ENCODE peak calls at places on chromosomes 12 and 14, in nine cellular contexts. One of them, this sample, is unnamed.
A peak's percentile ranks its signal among the peaks of the same experiment; 100 is the strongest.

GRCh38 chr12:104583311-104583710 is 126.6 kb downstream of the CHST11 start:
- DNase-seq in breast epithelium: no peak
- DNase-seq in HL-60: no peak
- DNase-seq in GM23338: no peak
- DNase-seq in prostate gland: no peak
- DNase-seq in GM12878: no peak
- DNase-seq in HCT116: no peak
- DNase-seq in K562: no peak
- DNase-seq in stomach: no peak
- DNase-seq in this sample: no peak

GRCh38 chr12:103680591-103681065 is 93.6 kb downstream of the STAB2 start:
- DNase-seq in prostate gland: no peak
- DNase-seq in HL-60: no peak
- DNase-seq in stomach: no peak
- DNase-seq in HCT116: no peak
- DNase-seq in GM12878: no peak
- DNase-seq in breast epithelium: no peak
- DNase-seq in K562: peak; percentile 53
- DNase-seq in GM23338: no peak
- DNase-seq in this sample: no peak

GRCh38 chr14:41925409-41925808 is 318.7 kb downstream of the LRFN5 start:
- DNase-seq in K562: no peak
- DNase-seq in HCT116: peak; percentile 10
- DNase-seq in HL-60: no peak
- DNase-seq in GM23338: peak; percentile 65
- DNase-seq in prostate gland: no peak
- DNase-seq in breast epithelium: no peak
- DNase-seq in stomach: no peak
- DNase-seq in GM12878: no peak
- DNase-seq in this sample: no peak

GRCh38 chr12:29350080-29350479 is 30.9 kb downstream of the ERGIC2 start:
- DNase-seq in stomach: no peak
- DNase-seq in K562: no peak
- DNase-seq in breast epithelium: no peak
- DNase-seq in GM23338: no peak
- DNase-seq in prostate gland: peak; percentile 34
- DNase-seq in HCT116: no peak
- DNase-seq in GM12878: no peak
- DNase-seq in HL-60: no peak
- DNase-seq in this sample: no peak

GRCh38 chr14:89473979-89474378 is 56.9 kb upstream of the FOXN3 start:
- DNase-seq in prostate gland: no peak
- DNase-seq in GM23338: no peak
- DNase-seq in HL-60: no peak
- DNase-seq in HCT116: no peak
- DNase-seq in breast epithelium: no peak
- DNase-seq in stomach: no peak
- DNase-seq in GM12878: no peak
- DNase-seq in K562: no peak
- DNase-seq in this sample: no peak

GRCh38 chr14:94903338-94903737 is 133.4 kb upstream of the GSC start:
- DNase-seq in breast epithelium: no peak
- DNase-seq in GM23338: no peak
- DNase-seq in GM12878: no peak
- DNase-seq in prostate gland: no peak
- DNase-seq in stomach: no peak
- DNase-seq in HCT116: no peak
- DNase-seq in K562: no peak
- DNase-seq in HL-60: no peak
- DNase-seq in this sample: peak; percentile 33

GRCh38 chr12:18644564-18644963 is 93.2 kb downstream of the PLCZ1 start:
- DNase-seq in K562: no peak
- DNase-seq in HL-60: no peak
- DNase-seq in stomach: no peak
- DNase-seq in breast epithelium: no peak
- DNase-seq in HCT116: no peak
- DNase-seq in GM23338: no peak
- DNase-seq in prostate gland: no peak
- DNase-seq in GM12878: no peak
- DNase-seq in this sample: no peak

GRCh38 chr12:42981379-42981778 is 391.8 kb upstream of the PRICKLE1 start:
- DNase-seq in stomach: no peak
- DNase-seq in GM23338: peak; percentile 55
- DNase-seq in GM12878: no peak
- DNase-seq in HL-60: no peak
- DNase-seq in prostate gland: no peak
- DNase-seq in K562: no peak
- DNase-seq in breast epithelium: no peak
- DNase-seq in HCT116: no peak
- DNase-seq in this sample: no peak

GRCh38 chr12:28231248-28231647 is 41.0 kb downstream of the CCDC91 start:
- DNase-seq in K562: no peak
- DNase-seq in HCT116: no peak
- DNase-seq in GM23338: no peak
- DNase-seq in GM12878: no peak
- DNase-seq in prostate gland: no peak
- DNase-seq in stomach: no peak
- DNase-seq in breast epithelium: no peak
- DNase-seq in HL-60: no peak
- DNase-seq in this sample: no peak
- TF ChIP-seq POLR2AphosphoS5 in K562: no peak
- TF ChIP-seq POLR2AphosphoS5 in HCT116: no peak
- TF ChIP-seq POLR2AphosphoS5 in GM23338: no peak
- TF ChIP-seq POLR2AphosphoS5 in GM12878: no peak
- TF ChIP-seq POLR2AphosphoS5 in prostate gland: peak; percentile 47
- TF ChIP-seq POLR2AphosphoS5 in stomach: no peak
- TF ChIP-seq POLR2AphosphoS5 in breast epithelium: no peak
- TF ChIP-seq POLR2AphosphoS5 in HL-60: no peak
- TF ChIP-seq POLR2AphosphoS5 in this sample: no peak

DNA sequence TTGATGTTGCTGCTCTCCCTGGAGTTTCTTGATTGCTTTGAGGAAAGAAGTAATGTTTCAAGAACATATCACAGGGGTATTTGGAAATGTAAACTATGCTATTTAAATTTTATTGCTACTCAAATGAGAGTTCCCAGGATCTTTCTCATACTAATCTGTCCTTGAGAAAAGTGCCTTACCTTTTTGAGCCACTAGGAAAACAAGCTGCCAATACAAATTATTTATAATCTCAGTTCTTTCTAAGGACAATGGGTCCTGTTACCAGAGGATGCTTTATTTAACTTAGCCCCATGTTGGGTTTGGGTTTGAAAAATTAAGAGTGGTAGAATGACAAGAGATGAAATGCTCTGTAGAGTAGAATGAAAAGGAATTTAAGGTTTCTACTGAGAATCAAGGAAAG is 258.2 kb upstream of the PRKD1 start:
- DNase-seq in HCT116: no peak
- DNase-seq in HL-60: no peak
- DNase-seq in stomach: no peak
- DNase-seq in K562: no peak
- DNase-seq in breast epithelium: no peak
- DNase-seq in GM12878: no peak
- DNase-seq in prostate gland: no peak
- DNase-seq in GM23338: peak; percentile 40
- DNase-seq in this sample: no peak
- TF ChIP-seq CTCF in HCT116: no peak
- TF ChIP-seq CTCF in HL-60: no peak
- TF ChIP-seq CTCF in stomach: no peak
- TF ChIP-seq CTCF in K562: no peak
- TF ChIP-seq CTCF in breast epithelium: no peak
- TF ChIP-seq CTCF in GM12878: no peak
- TF ChIP-seq CTCF in prostate gland: no peak
- TF ChIP-seq CTCF in GM23338: peak; percentile 57
- TF ChIP-seq CTCF in this sample: no peak

GRCh38 chr12:2737656-2738241 is 57.0 kb upstream of the FKBP4 start:
- DNase-seq in prostate gland: no peak
- DNase-seq in stomach: no peak
- DNase-seq in GM12878: no peak
- DNase-seq in K562: no peak
- DNase-seq in HCT116: no peak
- DNase-seq in breast epithelium: no peak
- DNase-seq in HL-60: no peak
- DNase-seq in GM23338: no peak
- DNase-seq in this sample: peak; percentile 52

GRCh38 chr12:2743478-2743877 is 51.3 kb upstream of the FKBP4 start:
- DNase-seq in breast epithelium: no peak
- DNase-seq in GM23338: no peak
- DNase-seq in prostate gland: no peak
- DNase-seq in GM12878: no peak
- DNase-seq in HCT116: no peak
- DNase-seq in HL-60: no peak
- DNase-seq in K562: no peak
- DNase-seq in stomach: no peak
- DNase-seq in this sample: no peak

GRCh38 chr12:2739069-2739468 is 55.7 kb upstream of the FKBP4 start:
- DNase-seq in K562: no peak
- DNase-seq in GM23338: no peak
- DNase-seq in HCT116: no peak
- DNase-seq in stomach: no peak
- DNase-seq in GM12878: no peak
- DNase-seq in breast epithelium: no peak
- DNase-seq in HL-60: no peak
- DNase-seq in prostate gland: no peak
- DNase-seq in this sample: no peak

GRCh38 chr12:2745655-2746054 is 49.1 kb upstream of the FKBP4 start:
- DNase-seq in GM12878: no peak
- DNase-seq in K562: no peak
- DNase-seq in HL-60: no peak
- DNase-seq in GM23338: no peak
- DNase-seq in stomach: no peak
- DNase-seq in prostate gland: no peak
- DNase-seq in breast epithelium: no peak
- DNase-seq in HCT116: no peak
- DNase-seq in this sample: no peak

GRCh38 chr12:2739832-2740641 is 54.7 kb upstream of the FKBP4 start:
- DNase-seq in GM23338: peak; percentile 76
- DNase-seq in HL-60: no peak
- DNase-seq in K562: no peak
- DNase-seq in breast epithelium: no peak
- DNase-seq in stomach: peak; percentile 35
- DNase-seq in GM12878: no peak
- DNase-seq in prostate gland: peak; percentile 10
- DNase-seq in HCT116: no peak
- DNase-seq in this sample: no peak
- TF ChIP-seq POLR2AphosphoS5 in GM23338: no peak
- TF ChIP-seq POLR2AphosphoS5 in HL-60: no peak
- TF ChIP-seq POLR2AphosphoS5 in K562: no peak
- TF ChIP-seq POLR2AphosphoS5 in breast epithelium: no peak
- TF ChIP-seq POLR2AphosphoS5 in stomach: no peak
- TF ChIP-seq POLR2AphosphoS5 in GM12878: no peak
- TF ChIP-seq POLR2AphosphoS5 in prostate gland: no peak
- TF ChIP-seq POLR2AphosphoS5 in HCT116: no peak
- TF ChIP-seq POLR2AphosphoS5 in this sample: no peak

DNA sequence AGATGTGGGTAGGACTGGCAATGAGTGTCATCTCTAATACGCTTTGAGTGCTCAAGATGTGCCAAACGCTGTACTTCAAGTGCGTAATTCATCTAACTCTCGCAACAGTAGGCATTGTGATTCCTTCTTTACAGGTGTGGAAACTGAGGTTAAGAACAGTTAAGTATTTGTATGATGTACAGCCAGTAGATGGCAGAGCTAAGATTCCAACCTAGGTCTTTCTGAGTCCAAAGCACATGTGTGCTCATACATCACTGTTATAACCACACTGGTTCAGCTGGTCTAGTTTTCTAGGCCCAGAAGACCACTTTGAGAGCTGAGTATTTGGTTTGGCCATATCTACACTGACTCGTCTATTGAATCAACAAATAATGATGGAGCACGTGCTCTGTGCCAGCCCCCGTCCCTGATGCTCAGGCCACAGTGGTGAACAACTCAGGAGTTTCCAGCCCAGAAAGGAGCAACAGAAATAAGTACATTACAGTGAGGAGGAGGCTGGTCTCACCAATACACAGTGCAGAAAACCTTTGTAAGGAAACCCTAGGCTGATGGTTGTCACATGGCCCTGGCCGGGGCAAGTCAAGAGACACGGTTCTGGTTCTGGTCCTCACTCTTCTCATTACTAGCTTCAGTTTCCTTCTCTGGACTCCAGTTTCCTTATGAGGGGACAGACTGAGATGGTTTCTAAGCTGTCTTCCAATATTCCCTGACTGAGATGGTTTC is 69.3 kb upstream of the SCN8A start:
- DNase-seq in HCT116: no peak
- DNase-seq in GM12878: no peak
- DNase-seq in breast epithelium: no peak
- DNase-seq in HL-60: no peak
- DNase-seq in prostate gland: no peak
- DNase-seq in K562: no peak
- DNase-seq in GM23338: no peak
- DNase-seq in stomach: no peak
- DNase-seq in this sample: no peak
- TF ChIP-seq CTCF in HCT116: peak; percentile 24
- TF ChIP-seq CTCF in GM12878: peak; percentile 10
- TF ChIP-seq CTCF in breast epithelium: no peak
- TF ChIP-seq CTCF in HL-60: no peak
- TF ChIP-seq CTCF in prostate gland: no peak
- TF ChIP-seq CTCF in K562: no peak
- TF ChIP-seq CTCF in GM23338: peak; percentile 20
- TF ChIP-seq CTCF in stomach: no peak
- TF ChIP-seq CTCF in this sample: no peak

GRCh38 chr12:12872139-12872933 is 19.0 kb upstream of the GPRC5A start:
- DNase-seq in prostate gland: peak; percentile 63
- DNase-seq in HCT116: peak; percentile 87
- DNase-seq in HL-60: no peak
- DNase-seq in K562: no peak
- DNase-seq in GM23338: peak; percentile 36
- DNase-seq in GM12878: no peak
- DNase-seq in stomach: peak; percentile 55
- DNase-seq in breast epithelium: peak; percentile 41
- DNase-seq in this sample: no peak
- TF ChIP-seq POLR2AphosphoS5 in prostate gland: peak; percentile 84
- TF ChIP-seq POLR2AphosphoS5 in HCT116: peak; percentile 30
- TF ChIP-seq POLR2AphosphoS5 in HL-60: no peak
- TF ChIP-seq POLR2AphosphoS5 in K562: no peak
- TF ChIP-seq POLR2AphosphoS5 in GM23338: no peak
- TF ChIP-seq POLR2AphosphoS5 in GM12878: no peak
- TF ChIP-seq POLR2AphosphoS5 in stomach: peak; percentile 52
- TF ChIP-seq POLR2AphosphoS5 in breast epithelium: no peak
- TF ChIP-seq POLR2AphosphoS5 in this sample: no peak

DNA sequence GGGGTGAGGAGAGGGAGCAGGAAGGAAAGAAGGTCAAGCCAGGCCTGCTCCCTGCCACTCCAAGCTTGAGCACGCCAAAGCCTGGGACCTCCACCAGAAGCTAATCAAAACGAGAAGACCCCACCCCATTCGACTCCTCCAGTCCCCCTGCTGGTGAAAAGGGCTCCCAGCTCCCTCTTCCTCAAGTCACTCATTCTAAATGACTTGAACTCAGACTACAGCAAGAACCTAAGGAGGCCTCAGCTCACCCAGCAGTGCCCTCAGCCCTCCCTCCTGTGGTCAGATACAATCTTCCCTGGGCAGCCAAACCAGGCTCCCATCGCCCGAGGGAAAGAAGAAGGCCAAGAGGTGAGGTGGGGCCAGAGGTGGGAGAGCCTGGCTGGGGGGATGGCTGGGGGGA is 17.4 kb downstream of the HDAC7 start:
- DNase-seq in GM12878: no peak
- DNase-seq in GM23338: peak; percentile 77
- DNase-seq in prostate gland: no peak
- DNase-seq in HL-60: no peak
- DNase-seq in breast epithelium: no peak
- DNase-seq in K562: no peak
- DNase-seq in HCT116: no peak
- DNase-seq in stomach: no peak
- DNase-seq in this sample: no peak
- TF ChIP-seq CTCF in GM12878: peak; percentile 35
- TF ChIP-seq CTCF in GM23338: peak; percentile 58
- TF ChIP-seq CTCF in prostate gland: peak; percentile 14
- TF ChIP-seq CTCF in HL-60: peak; percentile 36
- TF ChIP-seq CTCF in breast epithelium: no peak
- TF ChIP-seq CTCF in K562: peak; percentile 29
- TF ChIP-seq CTCF in HCT116: no peak
- TF ChIP-seq CTCF in stomach: no peak
- TF ChIP-seq CTCF in this sample: no peak

This sample was measured in spleen.